ENCODE peak calls at places on chromosomes 7 and 10, in six cellular contexts. One of them, this sample, is unnamed.

GRCh38 chr10:93542358-93542791 is 24.1 kb upstream of the FFAR4 start:
- DNase-seq in gastrocnemius medialis: no peak
- DNase-seq in PC-3: peak; percentile 32
- DNase-seq in AG04449: no peak
- DNase-seq in heart left ventricle: peak; percentile 84
- DNase-seq in tibial artery: no peak
- DNase-seq in this sample: no peak

GRCh38 chr10:25867321-25867720 is 66.7 kb upstream of the MYO3A start:
- DNase-seq in PC-3: no peak
- DNase-seq in AG04449: no peak
- DNase-seq in tibial artery: no peak
- DNase-seq in gastrocnemius medialis: no peak
- DNase-seq in heart left ventricle: no peak
- DNase-seq in this sample: no peak

GRCh38 chr7:128791121-128791967 is 424 bp upstream of the CCDC136 start:
- DNase-seq in tibial artery: peak; percentile 66
- DNase-seq in AG04449: no peak
- DNase-seq in PC-3: peak; percentile 57
- DNase-seq in heart left ventricle: peak; percentile 81
- DNase-seq in gastrocnemius medialis: peak; percentile 38
- DNase-seq in this sample: no peak

GRCh38 chr10:126392469-126392868 is 4.2 kb upstream of the ADAM12 start:
- DNase-seq in PC-3: no peak
- DNase-seq in gastrocnemius medialis: no peak
- DNase-seq in AG04449: no peak
- DNase-seq in heart left ventricle: no peak
- DNase-seq in tibial artery: no peak
- DNase-seq in this sample: no peak

GRCh38 chr10:117539271-117539876 is 3.2 kb upstream of the EMX2 start:
- DNase-seq in heart left ventricle: no peak
- DNase-seq in gastrocnemius medialis: no peak
- DNase-seq in PC-3: no peak
- DNase-seq in AG04449: no peak
- DNase-seq in tibial artery: no peak
- DNase-seq in this sample: no peak

GRCh38 chr7:5349005-5349380 is 66.2 kb downstream of the SLC29A4 start:
- DNase-seq in gastrocnemius medialis: no peak
- DNase-seq in AG04449: no peak
- DNase-seq in PC-3: no peak
- DNase-seq in heart left ventricle: no peak
- DNase-seq in tibial artery: no peak
- DNase-seq in this sample: no peak

GRCh38 chr7:15461576-15461975 is 100.2 kb downstream of the AGMO start:
- DNase-seq in heart left ventricle: no peak
- DNase-seq in AG04449: peak; percentile 88
- DNase-seq in PC-3: peak; percentile 57
- DNase-seq in tibial artery: no peak
- DNase-seq in gastrocnemius medialis: no peak
- DNase-seq in this sample: peak; percentile 93

GRCh38 chr10:13830385-13830784 is 243.6 kb downstream of the PRPF18 start:
- DNase-seq in gastrocnemius medialis: no peak
- DNase-seq in tibial artery: no peak
- DNase-seq in AG04449: no peak
- DNase-seq in PC-3: no peak
- DNase-seq in heart left ventricle: no peak
- DNase-seq in this sample: no peak

GRCh38 chr10:87038286-87038717 is 18.2 kb downstream of the FAM25A start:
- DNase-seq in AG04449: no peak
- DNase-seq in tibial artery: no peak
- DNase-seq in PC-3: peak; percentile 35
- DNase-seq in heart left ventricle: no peak
- DNase-seq in gastrocnemius medialis: no peak
- DNase-seq in this sample: no peak

GRCh38 chr10:15531927-15532722 is 161.0 kb upstream of the FAM171A1 start:
- DNase-seq in AG04449: no peak
- DNase-seq in tibial artery: no peak
- DNase-seq in PC-3: no peak
- DNase-seq in gastrocnemius medialis: no peak
- DNase-seq in heart left ventricle: no peak
- DNase-seq in this sample: no peak

GRCh38 chr7:82778021-82778420 is 334.4 kb upstream of the CACNA2D1 start:
- DNase-seq in AG04449: no peak
- DNase-seq in PC-3: no peak
- DNase-seq in tibial artery: no peak
- DNase-seq in heart left ventricle: no peak
- DNase-seq in gastrocnemius medialis: no peak
- DNase-seq in this sample: no peak

GRCh38 chr7:146411975-146412374 is 295.4 kb downstream of the CNTNAP2 start:
- DNase-seq in AG04449: no peak
- DNase-seq in heart left ventricle: no peak
- DNase-seq in tibial artery: no peak
- DNase-seq in PC-3: no peak
- DNase-seq in gastrocnemius medialis: no peak
- DNase-seq in this sample: no peak

GRCh38 chr7:107206136-107206535 is 37.3 kb downstream of the HBP1 start:
- DNase-seq in heart left ventricle: no peak
- DNase-seq in gastrocnemius medialis: no peak
- DNase-seq in tibial artery: no peak
- DNase-seq in AG04449: peak; percentile 33
- DNase-seq in PC-3: no peak
- DNase-seq in this sample: no peak

GRCh38 chr7:79664884-79665676 is 211.6 kb upstream of the MAGI2 start:
- DNase-seq in PC-3: no peak
- DNase-seq in AG04449: no peak
- DNase-seq in heart left ventricle: peak; percentile 42
- DNase-seq in gastrocnemius medialis: no peak
- DNase-seq in tibial artery: no peak
- DNase-seq in this sample: no peak

GRCh38 chr7:75772081-75773077 is at the start of gene CCL26:
- DNase-seq in PC-3: peak; percentile 92
- DNase-seq in gastrocnemius medialis: peak; percentile 25
- DNase-seq in AG04449: peak; percentile 40
- DNase-seq in heart left ventricle: peak; percentile 48
- DNase-seq in tibial artery: peak; percentile 82
- DNase-seq in this sample: peak; percentile 70

GRCh38 chr7:134293029-134293740 is 23.5 kb downstream of the SLC35B4 start:
- DNase-seq in gastrocnemius medialis: no peak
- DNase-seq in tibial artery: peak; percentile 48
- DNase-seq in heart left ventricle: peak; percentile 30
- DNase-seq in PC-3: no peak
- DNase-seq in AG04449: no peak
- DNase-seq in this sample: no peak

GRCh38 chr10:1184541-1185415 is 128.6 kb downstream of the WDR37 start:
- DNase-seq in tibial artery: no peak
- DNase-seq in AG04449: no peak
- DNase-seq in gastrocnemius medialis: no peak
- DNase-seq in heart left ventricle: no peak
- DNase-seq in PC-3: no peak
- DNase-seq in this sample: no peak

GRCh38 chr7:2628891-2629290 is 2.9 kb upstream of the TTYH3 start:
- DNase-seq in gastrocnemius medialis: no peak
- DNase-seq in heart left ventricle: no peak
- DNase-seq in AG04449: no peak
- DNase-seq in tibial artery: no peak
- DNase-seq in PC-3: no peak
- DNase-seq in this sample: no peak

GRCh38 chr7:128697301-128697905 is 25.3 kb downstream of the GARIN1A start:
- DNase-seq in gastrocnemius medialis: peak; percentile 14
- DNase-seq in tibial artery: peak; percentile 38
- DNase-seq in PC-3: no peak
- DNase-seq in AG04449: no peak
- DNase-seq in heart left ventricle: peak; percentile 35
- DNase-seq in this sample: peak; percentile 14

DNA sequence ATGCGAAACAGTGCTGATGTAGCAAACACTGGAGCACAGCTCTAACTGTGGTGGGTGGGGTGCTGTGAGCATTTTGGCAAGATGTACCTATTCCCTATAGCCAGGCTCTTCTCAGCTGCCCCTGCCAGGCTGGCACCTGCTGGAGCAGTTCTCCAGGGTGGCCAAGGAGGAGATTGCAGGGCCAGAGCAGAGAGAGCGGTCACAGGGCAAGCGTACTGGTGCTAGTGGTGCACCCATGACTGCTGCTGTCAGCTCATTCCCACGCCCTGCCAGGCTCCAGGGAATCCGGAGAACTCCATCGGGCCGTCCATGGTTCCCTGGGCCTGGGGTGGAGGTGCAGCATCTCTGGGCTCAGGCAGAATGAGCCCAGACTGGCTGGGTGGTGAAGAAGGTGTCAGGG is 2.1 kb downstream of the COL13A1 start:
- DNase-seq in tibial artery: no peak
- DNase-seq in PC-3: peak; percentile 38
- DNase-seq in gastrocnemius medialis: no peak
- DNase-seq in heart left ventricle: no peak
- DNase-seq in AG04449: no peak
- DNase-seq in this sample: no peak
- H3K4me3 ChIP-seq in tibial artery: peak overlapping the region; percentile 68
- H3K4me3 ChIP-seq in PC-3: peak overlapping the region; percentile 70
- H3K4me3 ChIP-seq in gastrocnemius medialis: peak overlapping the region; percentile 68
- H3K4me3 ChIP-seq in heart left ventricle: no peak overlapping the region
- H3K4me3 ChIP-seq in AG04449: peak overlapping the region; percentile 8
- H3K4me3 ChIP-seq in this sample: peak overlapping the region; percentile 11

GRCh38 chr10:86033581-86033980 is 333.0 kb downstream of the GRID1 start:
- DNase-seq in gastrocnemius medialis: no peak
- DNase-seq in AG04449: no peak
- DNase-seq in tibial artery: no peak
- DNase-seq in heart left ventricle: no peak
- DNase-seq in PC-3: no peak
- DNase-seq in this sample: no peak
- H3K4me3 ChIP-seq in gastrocnemius medialis: no peak overlapping the region
- H3K4me3 ChIP-seq in AG04449: no peak overlapping the region
- H3K4me3 ChIP-seq in tibial artery: no peak overlapping the region
- H3K4me3 ChIP-seq in heart left ventricle: no peak overlapping the region
- H3K4me3 ChIP-seq in PC-3: no peak overlapping the region
- H3K4me3 ChIP-seq in this sample: no peak overlapping the region

GRCh38 chr7:55517191-55517633 is 55.1 kb downstream of the VOPP1 start:
- DNase-seq in gastrocnemius medialis: no peak
- DNase-seq in tibial artery: no peak
- DNase-seq in heart left ventricle: no peak
- DNase-seq in AG04449: no peak
- DNase-seq in PC-3: no peak
- DNase-seq in this sample: no peak
- H3K4me3 ChIP-seq in gastrocnemius medialis: no peak overlapping the region
- H3K4me3 ChIP-seq in tibial artery: no peak overlapping the region
- H3K4me3 ChIP-seq in heart left ventricle: no peak overlapping the region
- H3K4me3 ChIP-seq in AG04449: no peak overlapping the region
- H3K4me3 ChIP-seq in PC-3: no peak overlapping the region
- H3K4me3 ChIP-seq in this sample: no peak overlapping the region

DNA sequence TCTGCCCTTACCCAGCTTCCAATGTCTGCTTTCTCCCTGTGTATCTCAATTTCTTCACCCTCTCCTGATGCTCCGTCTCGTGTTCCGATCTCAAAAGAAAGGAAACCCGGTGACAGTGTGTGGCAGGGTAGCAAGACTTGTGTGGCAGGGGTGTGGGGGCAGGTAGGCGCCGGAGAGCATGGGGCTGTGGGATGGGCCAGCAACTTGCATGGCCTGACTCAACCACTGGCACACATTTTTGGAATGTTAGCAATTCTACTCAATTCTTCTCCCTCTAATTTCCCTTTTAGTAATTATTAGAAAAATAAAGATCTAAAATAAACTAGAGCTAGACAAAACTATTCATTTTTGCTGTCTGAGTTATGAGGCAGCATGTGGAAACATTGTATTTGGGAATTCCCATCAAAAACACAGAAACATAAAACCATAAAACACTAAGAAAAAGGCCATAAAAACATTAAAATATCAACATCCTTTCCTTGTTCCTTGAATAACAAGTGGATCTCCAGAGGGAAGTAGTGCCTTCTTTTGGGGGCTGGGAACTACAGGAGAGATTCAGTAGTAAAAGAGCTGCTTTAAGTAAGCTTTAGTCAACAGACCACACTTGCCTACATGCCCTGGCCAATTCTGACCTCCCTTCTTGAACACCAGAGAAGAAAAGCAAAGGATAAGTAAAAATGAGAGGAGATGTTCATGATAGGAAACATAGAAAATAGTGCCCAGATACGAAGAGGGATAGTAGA is 21.8 kb downstream of the SEMA3C start:
- DNase-seq in AG04449: no peak
- DNase-seq in heart left ventricle: no peak
- DNase-seq in PC-3: no peak
- DNase-seq in gastrocnemius medialis: no peak
- DNase-seq in tibial artery: no peak
- DNase-seq in this sample: no peak
- H3K4me3 ChIP-seq in AG04449: no peak overlapping the region
- H3K4me3 ChIP-seq in heart left ventricle: no peak overlapping the region
- H3K4me3 ChIP-seq in PC-3: no peak overlapping the region
- H3K4me3 ChIP-seq in gastrocnemius medialis: no peak overlapping the region
- H3K4me3 ChIP-seq in tibial artery: no peak overlapping the region
- H3K4me3 ChIP-seq in this sample: no peak overlapping the region

GRCh38 chr7:233456-234035 is 41.2 kb downstream of the FAM20C start:
- DNase-seq in AG04449: no peak
- DNase-seq in gastrocnemius medialis: no peak
- DNase-seq in PC-3: no peak
- DNase-seq in heart left ventricle: peak; percentile 84
- DNase-seq in tibial artery: no peak
- DNase-seq in this sample: no peak

GRCh38 chr7:235576-236395 is 43.4 kb downstream of the FAM20C start:
- DNase-seq in AG04449: no peak
- DNase-seq in tibial artery: no peak
- DNase-seq in PC-3: no peak
- DNase-seq in gastrocnemius medialis: peak; percentile 35
- DNase-seq in heart left ventricle: peak; percentile 68
- DNase-seq in this sample: no peak

GRCh38 chr7:232571-233455 is 40.4 kb downstream of the FAM20C start:
- DNase-seq in gastrocnemius medialis: no peak
- DNase-seq in heart left ventricle: no peak
- DNase-seq in AG04449: no peak
- DNase-seq in PC-3: no peak
- DNase-seq in tibial artery: no peak
- DNase-seq in this sample: no peak

GRCh38 chr7:234712-235553 is 42.6 kb downstream of the FAM20C start:
- DNase-seq in AG04449: no peak
- DNase-seq in gastrocnemius medialis: peak; percentile 80
- DNase-seq in PC-3: peak; percentile 45
- DNase-seq in heart left ventricle: peak; percentile 74
- DNase-seq in tibial artery: peak; percentile 75
- DNase-seq in this sample: no peak

GRCh38 chr7:234041-234711 is 41.8 kb downstream of the FAM20C start:
- DNase-seq in tibial artery: peak; percentile 63
- DNase-seq in PC-3: no peak
- DNase-seq in heart left ventricle: peak; percentile 70
- DNase-seq in AG04449: no peak
- DNase-seq in gastrocnemius medialis: no peak
- DNase-seq in this sample: no peak
- H3K4me3 ChIP-seq in tibial artery: peak overlapping the region; percentile 43
- H3K4me3 ChIP-seq in PC-3: no peak overlapping the region
- H3K4me3 ChIP-seq in heart left ventricle: peak overlapping the region; percentile 29
- H3K4me3 ChIP-seq in AG04449: no peak overlapping the region
- H3K4me3 ChIP-seq in gastrocnemius medialis: peak overlapping the region; percentile 43
- H3K4me3 ChIP-seq in this sample: no peak overlapping the region

GRCh38 chr7:69910150-69910549 is 311.9 kb downstream of the AUTS2 start:
- DNase-seq in PC-3: no peak
- DNase-seq in AG04449: no peak
- DNase-seq in tibial artery: no peak
- DNase-seq in gastrocnemius medialis: no peak
- DNase-seq in heart left ventricle: no peak
- DNase-seq in this sample: no peak
- H3K4me3 ChIP-seq in PC-3: no peak overlapping the region
- H3K4me3 ChIP-seq in AG04449: no peak overlapping the region
- H3K4me3 ChIP-seq in tibial artery: no peak overlapping the region
- H3K4me3 ChIP-seq in gastrocnemius medialis: no peak overlapping the region
- H3K4me3 ChIP-seq in heart left ventricle: no peak overlapping the region
- H3K4me3 ChIP-seq in this sample: no peak overlapping the region